ENCODE peak calls at places on chromosome 7, in six cellular contexts. I is fibroblast of gingiva; N is stimulated activated CD8-positive, alpha-beta memory T cell treated with anti-CD3 and anti-CD28 coated beads, Interleukin-2, amount 100 ng/mL, for 48 hours; Y is dermis blood vessel endothelial cell; W is stimulated activated CD4-positive, alpha-beta T cell treated with anti-CD3 and anti-CD28 coated beads, Interleukin-2, amount 100 ng/mL, for 48 hours; X is NCI-H2081. V is an unnamed sample.

GRCh38 chr7:66642186-66642585 is 13.5 kb downstream of the KCTD7 start:
- DNase-seq in I (no peak), X (no peak), N (no peak), Y (no peak), W (no peak), V (no peak)

GRCh38 chr7:124033093-124033806 is 383 bp upstream of the TMEM229A start:
- DNase-seq in W (no peak), X (peak; percentile 52), Y (peak; percentile 3), N (no peak), I (no peak), V (peak; percentile 3)

GRCh38 chr7:429828-430180 is 89.8 kb downstream of the PDGFA start:
- DNase-seq in N (no peak), W (no peak), Y (no peak), X (no peak), I (no peak), V (no peak)

GRCh38 chr7:455110-455928 is 64.3 kb downstream of the PDGFA start:
- DNase-seq in W (no peak), I (no peak), Y (peak; percentile 78), N (no peak), X (peak; percentile 67), V (no peak)

GRCh38 chr7:32034052-32034451 is 36.2 kb downstream of the PDE1C start:
- DNase-seq in Y (no peak), N (no peak), W (no peak), X (no peak), I (no peak), V (no peak)

GRCh38 chr7:115299379-115300038 is 377.6 kb downstream of the MDFIC start:
- DNase-seq in W (no peak), N (no peak), Y (no peak), I (no peak), X (no peak), V (peak; percentile 36)

GRCh38 chr7:8109196-8110022 is 140.8 kb downstream of the GLCCI1 start:
- DNase-seq in N (no peak), X (no peak), W (no peak), I (peak; percentile 30), Y (no peak), V (peak; percentile 42)

GRCh38 chr7:121062684-121063279 is 74.3 kb downstream of the CPED1 start:
- DNase-seq in X (no peak), Y (no peak), N (no peak), I (no peak), W (no peak), V (no peak)

GRCh38 chr7:120662291-120662690 is 195.7 kb downstream of the TSPAN12 start:
- DNase-seq in X (no peak), W (no peak), N (no peak), Y (no peak), I (no peak), V (no peak)

GRCh38 chr7:152341039-152341913 is 94.5 kb downstream of the KMT2C start:
- DNase-seq in N (no peak), W (no peak), Y (peak; percentile 82), X (peak; percentile 59), I (peak; percentile 52), V (peak; percentile 81)

V was measured in GM23248.